ENCODE peak calls at places on chromosomes 11 and 22, in ten cellular contexts. Q is suprapubic skin, G is H1, H is esophagus muscularis mucosa, E is transverse colon, L is prostate gland, R is HL-60, U is breast epithelium, M is spleen, Y is stomach. W is an unnamed sample.

GRCh38 chr22:41939981-41940852 is 6.7 kb downstream of the CENPM start:
- DNase-seq in Q (no peak), G (no peak), H (no peak), E (peak), L (peak), R (no peak), U (peak), M (peak), Y (peak), W (no peak)

GRCh38 chr11:12678092-12678491 is 3.9 kb downstream of the TEAD1 start:
- DNase-seq in Q (no peak), G (no peak), H (no peak), E (no peak), L (no peak), R (no peak), U (no peak), M (no peak), Y (no peak), W (no peak)

GRCh38 chr11:3782963-3783362 is 14.4 kb downstream of the NUP98 start:
- DNase-seq in Q (no peak), G (no peak), H (no peak), E (no peak), L (no peak), R (no peak), U (no peak), M (no peak), Y (no peak), W (no peak)

GRCh38 chr22:36589856-36590255 is 60.9 kb upstream of the EIF3D start:
- DNase-seq in Q (no peak), G (no peak), H (no peak), E (no peak), L (no peak), R (no peak), U (no peak), M (peak), Y (no peak), W (no peak)

GRCh38 chr22:48096411-48096810 is 1334.0 kb downstream of the TBC1D22A start:
- DNase-seq in Q (peak), G (no peak), H (no peak), E (no peak), L (no peak), R (no peak), U (no peak), M (no peak), Y (no peak), W (peak)

GRCh38 chr22:26169312-26170111 is at the start of gene SEZ6L:
- DNase-seq in Q (no peak), G (no peak), H (no peak), E (no peak), L (no peak), R (peak), U (no peak), M (peak), Y (no peak), W (no peak)

GRCh38 chr11:79404325-79404724 is 36.5 kb downstream of the TENM4 start:
- DNase-seq in Q (no peak), G (no peak), H (no peak), E (no peak), L (no peak), R (peak), U (no peak), M (no peak), Y (no peak), W (no peak)

GRCh38 chr11:65492637-65493366 is 6.0 kb upstream of the MALAT1 start:
- DNase-seq in Q (peak), G (no peak), H (no peak), E (peak), L (no peak), R (peak), U (peak), M (no peak), Y (peak), W (peak)

GRCh38 chr11:39932996-39933395 is 1526.5 kb downstream of the LRRC4C start:
- DNase-seq in Q (no peak), G (no peak), H (no peak), E (no peak), L (no peak), R (no peak), U (no peak), M (no peak), Y (no peak), W (no peak)

GRCh38 chr11:22392561-22392960 is 54.4 kb downstream of the SLC17A6 start:
- DNase-seq in Q (no peak), G (no peak), H (no peak), E (no peak), L (no peak), R (no peak), U (no peak), M (no peak), Y (no peak), W (no peak)

GRCh38 chr11:103792981-103793468 is 243.4 kb upstream of the DDI1 start:
- DNase-seq in Q (no peak), G (no peak), H (no peak), E (no peak), L (no peak), R (no peak), U (no peak), M (no peak), Y (no peak), W (no peak)

GRCh38 chr22:42931421-42932196 is 74.5 kb upstream of the ARFGAP3 start:
- DNase-seq in Q (no peak), G (no peak), H (no peak), E (no peak), L (no peak), R (no peak), U (no peak), M (peak), Y (no peak), W (no peak)

GRCh38 chr11:65388731-65389130 is 2.3 kb downstream of the FRMD8 start:
- DNase-seq in Q (no peak), G (no peak), H (no peak), E (no peak), L (no peak), R (no peak), U (no peak), M (no peak), Y (no peak), W (no peak)

GRCh38 chr11:63813563-63814382 is 517 bp downstream of the SPINDOC start:
- DNase-seq in Q (no peak), G (no peak), H (no peak), E (peak), L (peak), R (no peak), U (no peak), M (peak), Y (peak), W (peak)

GRCh38 chr11:2586793-2587131 is 113.0 kb downstream of the KCNQ1OT1 start:
- DNase-seq in Q (no peak), G (no peak), H (peak), E (no peak), L (no peak), R (no peak), U (no peak), M (no peak), Y (no peak), W (no peak)

GRCh38 chr11:69702769-69703510 is 882 bp downstream of the FGF19 start:
- DNase-seq in Q (no peak), G (no peak), H (no peak), E (no peak), L (no peak), R (no peak), U (no peak), M (peak), Y (no peak), W (no peak)

GRCh38 chr22:30332551-30332950 is 5.8 kb upstream of the TBC1D10A start:
- DNase-seq in Q (no peak), G (no peak), H (no peak), E (no peak), L (no peak), R (no peak), U (no peak), M (no peak), Y (no peak), W (no peak)

GRCh38 chr11:125132071-125132470 is 20.6 kb upstream of the TMEM218 start:
- DNase-seq in Q (no peak), G (no peak), H (no peak), E (no peak), L (no peak), R (no peak), U (no peak), M (no peak), Y (no peak), W (no peak)

GRCh38 chr11:6298605-6299004 is 21.7 kb downstream of the CAVIN3 start:
- DNase-seq in Q (no peak), G (no peak), H (no peak), E (peak), L (no peak), R (peak), U (no peak), M (no peak), Y (peak), W (no peak)

GRCh38 chr11:196786-197731 is 4.2 kb downstream of the SCGB1C1 start:
- DNase-seq in Q (peak), G (no peak), H (no peak), E (peak), L (no peak), R (no peak), U (no peak), M (no peak), Y (peak), W (peak)

GRCh38 chr11:10605941-10606381 is 37.5 kb upstream of the LYVE1 start:
- DNase-seq in Q (no peak), G (no peak), H (peak), E (peak), L (no peak), R (peak), U (no peak), M (peak), Y (peak), W (peak)

GRCh38 chr22:50169774-50170341 is 673 bp upstream of the PANX2 start:
- DNase-seq in Q (no peak), G (no peak), H (no peak), E (no peak), L (no peak), R (no peak), U (no peak), M (peak), Y (peak), W (peak)

DNA sequence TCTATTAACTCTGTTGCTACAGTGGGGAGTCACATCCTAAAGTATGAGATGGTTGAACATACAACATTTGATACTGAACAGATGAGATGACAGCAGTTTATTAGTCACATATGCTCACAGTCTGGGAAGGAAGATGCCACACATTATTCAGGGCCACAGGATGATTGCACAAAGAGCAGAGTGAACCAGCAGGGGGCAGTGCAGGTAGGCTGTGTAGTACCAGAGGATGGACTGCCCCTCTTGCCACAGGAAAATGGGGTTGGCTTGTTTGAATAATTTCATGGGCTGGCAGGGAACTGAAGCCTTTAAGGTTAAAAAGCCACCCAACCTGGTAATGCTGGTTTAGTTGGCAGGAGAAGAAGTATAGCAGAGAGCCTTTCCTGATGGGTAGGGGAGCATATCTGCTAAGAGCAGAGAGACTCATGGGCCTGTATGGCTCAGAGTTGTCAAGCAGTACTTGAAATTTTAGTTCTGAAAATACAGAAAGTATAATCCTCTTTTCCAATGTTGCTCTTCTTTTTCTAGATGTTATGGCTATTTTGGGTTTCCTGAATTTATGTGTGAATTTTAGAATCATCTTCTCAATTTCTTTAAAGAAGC is 180.4 kb upstream of the B3GAT1 start:
- DNase-seq in Q (no peak), G (peak), H (peak), E (peak), L (peak), R (peak), U (no peak), M (no peak), Y (peak), W (no peak)
- TF ChIP-seq CTCF in Q (peak), G (peak), H (no peak), E (peak), L (no peak), R (peak), U (no peak), M (no peak), Y (no peak), W (no peak)

GRCh38 chr11:43366597-43367121 is 7.9 kb downstream of the TTC17 start:
- DNase-seq in Q (no peak), G (no peak), H (no peak), E (no peak), L (no peak), R (no peak), U (no peak), M (no peak), Y (no peak), W (no peak)

DNA sequence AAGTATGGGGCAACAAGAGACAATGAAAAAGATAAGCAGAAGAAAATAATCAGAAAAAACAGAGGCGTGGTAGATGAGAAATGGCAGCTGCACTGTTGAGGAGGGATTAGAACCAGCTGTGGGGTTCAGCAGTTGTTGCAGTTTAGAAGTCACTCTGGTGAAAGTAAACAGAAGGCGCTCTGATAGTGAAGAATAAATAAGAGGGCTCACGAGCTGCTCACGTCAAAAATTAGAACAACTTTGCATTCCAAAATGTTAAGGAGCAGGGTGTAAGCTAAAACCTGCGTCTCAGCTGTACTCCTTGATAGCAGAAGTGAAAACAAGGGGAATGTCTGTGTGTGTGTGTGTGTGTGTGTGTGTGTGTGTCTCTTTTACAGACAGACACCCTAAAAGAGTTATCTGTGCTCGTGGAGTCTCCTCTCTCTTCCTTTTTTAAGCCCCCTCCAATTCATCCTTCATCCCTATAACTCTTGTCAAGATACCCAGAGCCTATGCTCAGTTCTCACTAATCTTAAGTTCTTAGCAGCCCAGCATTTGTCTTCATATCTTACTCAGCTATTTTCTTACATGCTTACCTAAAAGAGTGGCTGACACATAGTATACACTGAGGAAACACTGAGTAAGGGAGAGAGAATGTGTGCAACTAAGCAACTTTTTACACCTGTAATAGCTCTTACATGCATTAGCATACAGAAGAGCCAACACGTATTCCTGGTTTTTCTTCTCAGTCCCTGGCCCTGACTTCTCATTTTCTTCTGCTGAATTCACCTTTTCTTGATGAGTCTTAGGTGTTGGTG is 8.9 kb downstream of the TTC17 start:
- DNase-seq in Q (no peak), G (no peak), H (no peak), E (no peak), L (no peak), R (no peak), U (no peak), M (no peak), Y (no peak), W (no peak)
- H3K4me3 ChIP-seq in Q (no peak), G (no peak), H (no peak), E (no peak), L (no peak), R (no peak), U (no peak), M (no peak), Y (no peak), W (no peak)

DNA sequence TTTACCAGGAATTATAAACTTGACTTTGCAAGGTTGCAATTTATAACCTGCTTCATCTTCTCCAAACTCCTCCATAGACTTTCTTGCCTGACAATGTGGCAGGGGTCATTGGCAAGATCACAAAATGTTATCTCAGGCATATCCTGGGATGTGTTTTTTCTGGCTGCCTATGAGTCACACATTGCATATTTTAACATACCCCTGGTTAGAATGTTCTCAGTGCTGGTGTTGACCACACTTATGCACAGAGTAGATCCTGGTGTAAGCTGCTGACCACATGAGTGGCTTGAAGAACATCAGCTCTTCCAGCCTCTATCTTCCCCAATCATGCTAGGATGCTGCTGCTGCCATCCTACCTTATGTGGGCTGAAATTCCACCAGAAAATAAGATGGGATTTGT is 137.4 kb upstream of the TTC12 start:
- DNase-seq in Q (no peak), G (no peak), H (no peak), E (no peak), L (no peak), R (no peak), U (no peak), M (no peak), Y (no peak), W (no peak)
- TF ChIP-seq POLR2AphosphoS5 in Q (no peak), G (no peak), H (no peak), E (no peak), L (no peak), R (no peak), U (no peak), M (no peak), Y (no peak), W (no peak)

DNA sequence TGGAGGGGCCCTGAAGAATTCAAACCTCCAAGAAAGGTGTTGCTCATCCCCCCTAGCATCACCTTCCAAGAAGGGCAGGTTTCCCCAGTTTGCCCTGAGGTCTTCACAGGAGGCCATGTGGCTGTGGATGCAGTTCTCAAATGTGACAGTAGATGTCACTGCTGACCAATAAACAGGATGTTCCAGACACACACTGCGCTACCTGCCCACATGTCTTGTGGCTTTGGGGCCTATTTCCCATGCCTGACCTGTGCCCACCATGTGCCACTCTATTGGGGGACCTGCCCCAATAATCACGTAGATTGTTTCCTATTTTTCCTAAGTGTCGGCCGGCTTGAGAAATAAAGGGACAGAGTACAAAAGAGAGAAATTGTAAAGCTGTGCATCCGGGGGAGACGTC is 4.5 kb downstream of the GSTT2 start:
- DNase-seq in Q (no peak), G (no peak), H (no peak), E (no peak), L (no peak), R (peak), U (no peak), M (no peak), Y (no peak), W (no peak)
- TF ChIP-seq CTCF in Q (peak), G (peak), H (peak), E (no peak), L (peak), R (peak), U (no peak), M (peak), Y (peak), W (no peak)

DNA sequence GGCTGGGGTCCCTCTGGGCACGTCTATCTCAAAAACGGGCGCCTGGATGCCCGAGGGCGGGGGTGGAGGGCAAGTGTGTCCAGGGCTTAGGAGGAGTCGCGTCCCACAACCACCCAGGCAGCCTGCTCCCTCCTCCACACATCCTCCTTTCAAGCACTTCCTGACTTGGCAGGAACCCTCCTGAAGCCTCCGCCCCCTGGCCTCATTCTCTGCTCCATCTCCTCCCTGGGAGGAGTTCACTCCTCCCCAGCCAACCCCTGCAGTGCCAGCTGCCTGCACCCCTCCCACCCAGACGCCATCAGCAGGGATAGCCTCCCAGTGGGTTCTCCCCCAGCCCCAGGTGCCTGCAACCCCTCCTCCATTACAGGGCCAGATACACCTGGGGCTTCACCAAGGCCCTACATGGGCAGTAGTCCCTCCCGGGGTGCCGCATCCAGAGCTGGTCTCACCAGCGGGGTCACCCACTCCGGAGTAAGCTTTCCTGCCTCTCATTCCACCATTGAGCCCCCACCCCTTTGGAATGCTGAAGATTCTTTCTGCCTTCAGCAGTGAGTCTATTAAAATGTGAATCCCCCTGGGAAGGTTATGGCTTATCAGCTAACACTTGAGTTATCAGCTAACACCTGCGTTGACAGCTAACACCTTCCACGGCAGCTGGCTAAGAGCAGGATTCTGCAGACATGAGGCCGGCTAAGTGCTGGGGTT is 24.4 kb downstream of the RTN4R start:
- DNase-seq in Q (no peak), G (no peak), H (no peak), E (peak), L (peak), R (peak), U (peak), M (peak), Y (peak), W (peak)
- H3K4me3 ChIP-seq in Q (peak), G (no peak), H (no peak), E (no peak), L (no peak), R (peak), U (peak), M (no peak), Y (no peak), W (no peak)

DNA sequence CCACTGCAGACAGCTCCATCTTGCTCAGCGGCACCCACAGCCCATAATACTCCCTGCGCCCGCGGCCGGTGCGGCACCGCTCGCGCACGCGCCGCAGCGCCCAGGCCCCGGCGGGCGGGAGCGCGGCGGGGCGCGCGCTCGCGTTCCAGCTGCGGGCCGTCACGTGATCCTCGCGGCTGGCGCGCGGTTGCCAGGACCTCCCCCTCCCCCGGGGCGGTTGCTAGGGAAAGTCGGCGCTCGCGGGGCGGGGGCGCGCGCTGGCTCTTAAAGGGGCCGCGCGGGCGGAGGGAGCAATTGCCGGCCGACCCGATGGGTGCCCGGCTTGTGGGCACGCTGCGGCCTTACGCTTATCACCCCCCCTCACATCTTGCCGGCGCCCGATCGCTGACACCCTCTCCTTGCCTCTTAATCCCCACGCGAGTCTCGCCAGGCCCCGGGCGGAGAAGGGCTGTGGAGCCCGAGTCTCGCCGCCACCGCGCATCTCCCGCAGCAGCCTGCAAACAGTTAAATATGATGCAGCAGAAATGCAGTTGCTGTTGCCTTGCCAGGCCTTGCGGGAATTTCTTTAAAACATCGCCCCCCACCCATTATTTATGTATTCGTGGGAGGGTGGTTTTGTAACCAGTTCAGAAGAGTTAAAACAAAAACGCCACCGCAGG is at the start of gene CBX6:
- DNase-seq in Q (peak), G (peak), H (peak), E (peak), L (peak), R (peak), U (peak), M (peak), Y (peak), W (peak)
- TF ChIP-seq POLR2AphosphoS5 in Q (no peak), G (peak), H (peak), E (peak), L (peak), R (peak), U (peak), M (peak), Y (peak), W (peak)